ENCODE peak calls at places on chromosomes 1 and 21, in nine cellular contexts. W is body of pancreas, I is PC-9, B is upper lobe of right lung, O is transverse colon, Q is kidney, C is A549, L is GM20000, D is left ventricle myocardium inferior. T is an unnamed sample.

GRCh38 chr1:226428348-226429050 is 20.6 kb upstream of the PARP1 start:
- DNase-seq in L (no peak), I (no peak), B (no peak), C (no peak), W (no peak), O (no peak), Q (no peak), D (no peak), T (no peak)

GRCh38 chr21:41316641-41317392 is at the start of gene FAM3B:
- DNase-seq in W (peak), C (no peak), D (no peak), B (peak), Q (peak), I (peak), O (peak), L (no peak), T (no peak)

GRCh38 chr1:79079770-79080169 is 73.2 kb upstream of the ADGRL4 start:
- DNase-seq in W (peak), L (no peak), Q (peak), B (no peak), D (no peak), C (peak), I (peak), O (no peak), T (no peak)

GRCh38 chr21:45161039-45161945 is 86.9 kb downstream of the ADARB1 start:
- DNase-seq in B (no peak), W (no peak), O (no peak), C (no peak), D (no peak), I (no peak), L (no peak), Q (no peak), T (no peak)

GRCh38 chr1:26541816-26542711 is 12.5 kb downstream of the RPS6KA1 start:
- DNase-seq in L (peak), W (peak), Q (peak), I (peak), O (peak), B (peak), D (peak), C (no peak), T (peak)

GRCh38 chr1:179883040-179883501 is 986 bp downstream of the TOR1AIP1 start:
- DNase-seq in C (no peak), L (peak), O (peak), Q (no peak), B (no peak), I (no peak), W (no peak), D (no peak), T (peak)

GRCh38 chr1:71179997-71180396 is 99.2 kb upstream of the ZRANB2 start:
- DNase-seq in B (no peak), W (no peak), C (no peak), I (no peak), D (no peak), L (no peak), Q (no peak), O (no peak), T (no peak)

GRCh38 chr1:224348137-224348536 is 8.5 kb upstream of the CNIH4 start:
- DNase-seq in C (no peak), I (no peak), D (no peak), Q (no peak), B (no peak), L (no peak), W (no peak), O (no peak), T (no peak)

GRCh38 chr1:46575300-46575699 is 23.9 kb upstream of the KNCN start:
- DNase-seq in D (no peak), W (no peak), O (no peak), B (no peak), C (no peak), I (no peak), L (no peak), Q (no peak), T (no peak)

GRCh38 chr1:70455291-70455690 is 44.2 kb downstream of the CTH start:
- DNase-seq in I (no peak), W (no peak), D (no peak), O (no peak), B (no peak), C (no peak), Q (no peak), L (no peak), T (no peak)

GRCh38 chr1:171699526-171699925 is 42.3 kb downstream of the VAMP4 start:
- DNase-seq in O (no peak), W (no peak), Q (no peak), C (no peak), B (no peak), L (no peak), I (no peak), D (no peak), T (no peak)

GRCh38 chr1:9425859-9426258 is 113.4 kb upstream of the SLC25A33 start:
- DNase-seq in D (no peak), L (no peak), Q (no peak), I (no peak), B (no peak), O (no peak), C (no peak), W (no peak), T (peak)

GRCh38 chr1:208475951-208476824 is 232.0 kb upstream of the PLXNA2 start:
- DNase-seq in W (peak), C (peak), I (no peak), B (no peak), O (no peak), Q (no peak), L (no peak), D (no peak), T (no peak)

GRCh38 chr1:58597076-58597475 is 20.0 kb upstream of the TACSTD2 start:
- DNase-seq in C (no peak), W (no peak), Q (no peak), L (no peak), O (no peak), I (no peak), D (no peak), B (no peak), T (no peak)

GRCh38 chr1:182783068-182783467 is 6.5 kb upstream of the NPL start:
- DNase-seq in W (no peak), D (no peak), L (no peak), C (no peak), O (no peak), B (no peak), Q (no peak), I (no peak), T (no peak)

GRCh38 chr1:208204779-208205178 is 39.4 kb downstream of the PLXNA2 start:
- DNase-seq in O (no peak), D (no peak), I (no peak), B (no peak), Q (no peak), C (no peak), W (no peak), L (no peak), T (no peak)

GRCh38 chr21:46286668-46286982 is 483 bp downstream of the YBEY start:
- DNase-seq in O (no peak), C (no peak), W (no peak), B (no peak), Q (no peak), L (no peak), I (no peak), D (no peak), T (no peak)

GRCh38 chr21:29072873-29073221 is 601 bp downstream of the CCT8 start:
- DNase-seq in Q (no peak), L (no peak), B (no peak), D (no peak), I (no peak), W (no peak), C (peak), O (no peak), T (no peak)

GRCh38 chr1:222523852-222524251 is 24.1 kb downstream of the HHIPL2 start:
- DNase-seq in W (no peak), D (no peak), O (no peak), C (no peak), L (no peak), I (no peak), Q (no peak), B (no peak), T (no peak)

GRCh38 chr1:115031595-115031994 is 2.0 kb downstream of the TSHB start:
- DNase-seq in Q (no peak), D (no peak), C (no peak), I (no peak), O (no peak), W (no peak), L (no peak), B (no peak), T (no peak)

GRCh38 chr1:17955302-17956285 is 152.0 kb upstream of the IGSF21 start:
- DNase-seq in Q (no peak), O (no peak), W (no peak), C (no peak), I (no peak), L (no peak), B (no peak), D (no peak), T (no peak)

GRCh38 chr1:160539896-160540858 is 17.1 kb upstream of the SLAMF6 start:
- DNase-seq in B (no peak), O (peak), C (no peak), Q (no peak), I (no peak), D (no peak), L (peak), W (peak), T (peak)

GRCh38 chr1:145846191-145846590 is 761 bp downstream of the NUDT17 start:
- DNase-seq in C (peak), W (no peak), O (no peak), L (peak), D (no peak), B (no peak), I (peak), Q (peak), T (peak)

GRCh38 chr1:145847827-145848226 is 2.4 kb downstream of the NUDT17 start:
- DNase-seq in O (no peak), L (no peak), Q (no peak), D (no peak), C (no peak), B (no peak), W (no peak), I (no peak), T (no peak)

GRCh38 chr1:145845514-145846161 is at the start of gene NUDT17:
- DNase-seq in W (peak), I (peak), B (peak), C (peak), L (peak), O (peak), D (peak), Q (peak), T (peak)

GRCh38 chr1:145845144-145845513 is 301 bp upstream of the NUDT17 start:
- DNase-seq in D (no peak), Q (no peak), W (no peak), O (no peak), C (no peak), I (no peak), B (no peak), L (peak), T (peak)

DNA sequence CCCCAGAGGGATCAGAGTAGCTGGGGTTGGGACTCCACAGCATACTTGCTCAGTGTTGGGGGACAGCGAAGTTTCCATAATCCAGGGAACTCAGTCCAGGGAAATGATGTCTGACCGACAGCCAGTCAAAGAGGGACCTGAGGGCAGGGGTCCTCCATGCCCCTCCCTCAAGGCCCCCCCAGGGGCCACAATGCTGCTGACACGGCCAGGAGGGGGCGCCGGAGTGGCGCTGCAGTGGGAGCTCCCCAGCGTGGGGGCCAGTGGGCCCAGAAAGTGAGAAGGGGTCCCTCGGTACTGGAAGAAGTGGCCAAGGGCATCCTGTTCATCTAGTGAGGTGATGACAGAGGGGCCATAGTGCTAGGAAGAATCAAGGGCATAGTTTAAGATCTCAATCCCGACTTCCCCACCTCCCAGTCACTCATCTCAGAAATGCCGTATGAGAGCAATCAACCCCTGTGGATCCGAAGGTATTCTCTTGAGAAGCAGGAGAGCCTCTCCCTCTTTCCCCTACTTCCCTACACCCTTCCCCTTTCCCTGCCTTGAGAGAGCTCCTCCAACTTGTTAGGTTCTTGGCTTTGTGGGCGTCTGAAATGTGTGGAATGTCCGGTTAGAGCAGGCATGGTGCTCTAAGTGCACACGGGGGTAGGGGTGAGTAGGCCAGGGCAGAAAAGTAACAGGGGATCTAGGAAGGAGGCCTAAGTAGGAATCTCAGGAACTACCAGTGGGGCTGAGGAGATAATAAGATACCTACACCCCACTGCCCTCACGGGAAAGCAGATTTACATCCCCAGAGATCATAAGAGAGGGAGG is 4.1 kb downstream of the NUDT17 start:
- DNase-seq in D (no peak), B (no peak), O (no peak), W (no peak), L (no peak), Q (peak), C (no peak), I (peak), T (no peak)
- TF ChIP-seq CTCF in D (peak), B (no peak), O (peak), W (no peak), L (peak), Q (peak), C (peak), I (peak), T (no peak)

DNA sequence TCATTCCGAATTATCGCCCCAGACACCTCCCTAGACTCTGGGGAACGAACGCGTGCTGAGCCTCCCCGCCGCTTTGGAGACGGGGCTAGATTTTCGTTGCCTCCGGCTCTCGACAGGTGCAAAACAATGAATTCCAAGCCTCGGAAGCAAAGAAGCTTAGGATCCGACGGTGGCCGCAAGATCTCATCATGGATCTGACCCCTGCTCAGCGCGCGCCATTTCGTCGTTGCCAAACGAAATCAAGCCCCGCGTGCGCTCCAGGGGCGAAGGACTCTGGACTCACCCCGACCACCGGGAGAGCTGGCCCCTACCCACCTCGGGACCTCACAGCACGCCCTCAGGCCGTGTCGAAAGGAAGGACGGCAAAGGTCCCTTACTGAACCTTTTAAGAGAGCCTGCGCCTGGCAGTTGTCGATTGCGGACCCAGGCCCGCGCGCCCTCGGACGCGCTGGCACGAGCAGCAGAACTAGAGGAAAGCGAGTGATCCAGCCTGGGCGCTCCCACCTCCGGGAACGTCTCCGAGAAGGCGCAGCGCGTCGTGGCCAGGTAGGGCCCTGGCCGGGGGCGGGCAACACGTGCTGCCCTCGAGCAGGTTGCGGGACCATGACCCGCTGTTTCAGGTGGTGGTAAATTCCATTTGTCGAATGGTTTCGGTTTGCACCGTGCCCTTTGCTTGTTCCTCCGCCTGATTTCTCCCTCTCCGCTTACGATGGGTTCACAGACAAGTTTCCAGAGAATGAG is 1.6 kb upstream of the RUNX3 start:
- DNase-seq in Q (no peak), L (no peak), W (no peak), B (no peak), C (no peak), D (no peak), I (no peak), O (no peak), T (no peak)
- TF ChIP-seq CTCF in Q (no peak), L (no peak), W (no peak), B (no peak), C (no peak), D (no peak), I (peak), O (no peak), T (peak)

DNA sequence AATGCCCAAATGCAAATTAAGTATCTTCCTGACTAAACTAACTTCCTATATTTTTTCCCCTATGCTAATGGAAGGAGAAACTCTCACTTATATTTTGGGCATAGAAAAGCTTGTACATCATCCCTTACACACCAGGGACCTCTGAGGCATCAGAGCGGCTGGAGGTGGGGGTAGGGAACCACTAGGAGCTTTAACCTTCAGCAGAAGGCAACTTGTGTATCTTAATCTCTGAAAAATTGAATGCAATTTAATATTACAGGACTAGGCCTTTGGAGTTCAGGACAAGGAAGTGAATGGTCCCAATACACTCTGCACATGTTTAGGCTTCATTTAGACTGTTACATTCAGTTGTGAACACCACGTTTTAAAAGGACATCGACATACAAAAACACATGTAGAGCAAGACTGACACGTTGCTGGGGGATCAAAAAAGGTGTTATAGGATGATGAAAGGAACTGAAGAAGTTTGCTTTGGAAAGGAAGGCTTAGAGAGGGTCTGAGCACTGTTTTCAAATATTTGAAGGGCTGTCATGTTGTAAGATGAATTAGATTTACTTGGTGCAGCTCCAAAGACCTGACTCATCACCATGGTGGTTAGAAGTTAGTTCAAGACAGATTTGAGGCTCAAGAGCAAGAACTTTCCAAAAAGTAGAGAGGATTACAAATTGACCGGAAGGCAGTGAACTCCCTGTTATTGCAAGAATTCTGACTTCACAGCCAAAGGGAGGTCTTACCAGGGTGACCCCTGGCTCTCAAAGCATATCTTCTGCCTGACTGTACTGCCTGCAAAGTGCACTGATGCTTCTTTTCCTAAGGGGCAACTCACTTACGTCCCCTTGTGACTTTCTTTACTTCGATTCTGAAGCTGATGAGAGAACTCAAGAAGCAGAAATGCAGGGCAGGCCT is 86.1 kb downstream of the NAV1 start:
- DNase-seq in I (no peak), O (no peak), Q (peak), W (peak), L (no peak), C (peak), B (no peak), D (no peak), T (no peak)
- TF ChIP-seq CTCF in I (no peak), O (no peak), Q (no peak), W (no peak), L (no peak), C (no peak), B (no peak), D (no peak), T (no peak)

GRCh38 chr1:53394306-53394705 is 64.9 kb upstream of the DMRTB1 start:
- DNase-seq in C (no peak), L (no peak), O (no peak), Q (no peak), W (no peak), B (no peak), D (no peak), I (no peak), T (no peak)
- TF ChIP-seq CTCF in C (no peak), L (no peak), O (no peak), Q (no peak), W (no peak), B (no peak), D (no peak), I (no peak), T (no peak)

GRCh38 chr1:181588631-181589030 is 105.3 kb downstream of the CACNA1E start:
- DNase-seq in L (no peak), B (no peak), C (no peak), I (no peak), D (no peak), W (no peak), Q (no peak), O (no peak), T (no peak)

GRCh38 chr1:181593042-181593441 is 109.7 kb downstream of the CACNA1E start:
- DNase-seq in B (no peak), W (no peak), O (no peak), Q (no peak), C (no peak), L (no peak), D (no peak), I (no peak), T (no peak)

GRCh38 chr1:181583598-181583997 is 100.3 kb downstream of the CACNA1E start:
- DNase-seq in I (no peak), D (no peak), C (no peak), Q (no peak), W (peak), O (peak), B (no peak), L (no peak), T (no peak)

GRCh38 chr1:181592261-181592859 is 109.0 kb downstream of the CACNA1E start:
- DNase-seq in Q (no peak), I (no peak), O (no peak), L (no peak), C (no peak), D (no peak), B (no peak), W (no peak), T (no peak)

DNA sequence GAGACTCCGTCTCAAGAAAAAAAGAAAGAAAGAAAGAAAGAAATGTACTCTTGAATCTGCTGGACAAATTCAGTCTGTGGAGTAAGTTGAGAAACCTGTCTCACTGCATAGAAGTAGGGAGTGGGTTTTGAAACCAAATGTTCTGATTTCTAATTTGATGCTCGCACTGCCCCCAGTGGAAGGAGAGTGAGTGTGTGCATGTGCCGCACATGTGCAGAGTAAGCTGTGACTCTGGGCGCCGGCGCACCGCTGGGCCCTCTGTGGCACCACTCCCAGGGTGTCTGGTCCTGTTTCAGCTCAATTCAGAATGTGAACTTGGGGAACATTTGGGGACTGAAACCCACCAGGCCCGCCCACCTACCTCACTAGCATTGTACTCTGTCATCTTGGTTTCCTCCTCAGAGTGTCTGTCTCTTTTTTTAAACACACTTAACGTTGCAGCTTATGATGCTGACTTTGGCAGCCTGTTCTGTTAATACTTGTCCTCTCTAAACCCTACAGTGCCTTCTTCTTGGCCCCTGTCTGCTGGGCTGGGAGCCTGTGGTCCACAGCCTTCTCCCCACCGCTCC is 104.6 kb downstream of the CACNA1E start:
- DNase-seq in O (no peak), Q (no peak), L (no peak), C (no peak), D (no peak), B (no peak), I (no peak), W (no peak), T (no peak)
- TF ChIP-seq CTCF in O (no peak), Q (no peak), L (no peak), C (no peak), D (no peak), B (peak), I (no peak), W (no peak), T (no peak)